ENCODE peak calls at places on chromosomes 11 and 22, in four cellular contexts. One of them, this sample, is unnamed.
A peak's percentile ranks its signal among the peaks of the same experiment; 100 is the strongest.

GRCh38 chr22:49208768-49209252 is 618.9 kb downstream of the BRD1 start:
- DNase-seq in K562: peak; percentile 16
- DNase-seq in GM23248: no peak
- DNase-seq in astrocyte: no peak
- DNase-seq in this sample: no peak

GRCh38 chr22:50267591-50268390 is 2.4 kb downstream of the MAPK11 start:
- DNase-seq in astrocyte: no peak
- DNase-seq in K562: peak; percentile 82
- DNase-seq in GM23248: peak; percentile 81
- DNase-seq in this sample: no peak

GRCh38 chr11:115760528-115760837 is 256.3 kb upstream of the CADM1 start:
- DNase-seq in astrocyte: no peak
- DNase-seq in GM23248: no peak
- DNase-seq in K562: no peak
- DNase-seq in this sample: no peak

GRCh38 chr11:61973603-61974162 is 6.2 kb upstream of the FTH1 start:
- DNase-seq in K562: peak; percentile 15
- DNase-seq in GM23248: no peak
- DNase-seq in astrocyte: no peak
- DNase-seq in this sample: no peak

GRCh38 chr11:123233280-123233977 is 38.4 kb upstream of the CLMP start:
- DNase-seq in astrocyte: no peak
- DNase-seq in K562: no peak
- DNase-seq in GM23248: peak; percentile 23
- DNase-seq in this sample: no peak

GRCh38 chr11:18650353-18650752 is 16.2 kb upstream of the SPTY2D1 start:
- DNase-seq in K562: no peak
- DNase-seq in astrocyte: no peak
- DNase-seq in GM23248: no peak
- DNase-seq in this sample: no peak

GRCh38 chr11:72038491-72038890 is 39.8 kb downstream of the IL18BP start:
- DNase-seq in K562: no peak
- DNase-seq in GM23248: peak; percentile 86
- DNase-seq in astrocyte: peak; percentile 58
- DNase-seq in this sample: peak; percentile 53

GRCh38 chr11:72418834-72419560 is 15.3 kb downstream of the CLPB start:
- DNase-seq in GM23248: no peak
- DNase-seq in K562: no peak
- DNase-seq in astrocyte: no peak
- DNase-seq in this sample: no peak

GRCh38 chr11:76653674-76654309 is 16.8 kb downstream of the LRRC32 start:
- DNase-seq in astrocyte: peak; percentile 66
- DNase-seq in K562: no peak
- DNase-seq in GM23248: peak; percentile 52
- DNase-seq in this sample: peak; percentile 52

GRCh38 chr11:43904737-43905515 is 24.3 kb downstream of the ALKBH3 start:
- DNase-seq in astrocyte: peak; percentile 63
- DNase-seq in GM23248: peak; percentile 70
- DNase-seq in K562: no peak
- DNase-seq in this sample: no peak

GRCh38 chr11:47446833-47447232 is 2.1 kb downstream of the RAPSN start:
- DNase-seq in K562: no peak
- DNase-seq in GM23248: no peak
- DNase-seq in astrocyte: no peak
- DNase-seq in this sample: no peak

GRCh38 chr22:31278643-31279326 is 13.5 kb downstream of the PIK3IP1 start:
- DNase-seq in GM23248: no peak
- DNase-seq in astrocyte: no peak
- DNase-seq in K562: no peak
- DNase-seq in this sample: no peak
- H3K36me3 ChIP-seq in GM23248: peaks cover 5% of the 10 kb centered on the region
- H3K36me3 ChIP-seq in astrocyte: peaks cover 25% of the 10 kb centered on the region
- H3K36me3 ChIP-seq in K562: peaks cover 14% of the 10 kb centered on the region
- H3K36me3 ChIP-seq in this sample: peaks cover 96% of the 10 kb centered on the region

GRCh38 chr11:67364783-67365525 is 8.4 kb downstream of the CLCF1 start:
- DNase-seq in K562: no peak
- DNase-seq in astrocyte: no peak
- DNase-seq in GM23248: no peak
- DNase-seq in this sample: no peak
- H3K27ac ChIP-seq in K562: no peak overlapping the region
- H3K27ac ChIP-seq in astrocyte: no peak overlapping the region
- H3K27ac ChIP-seq in GM23248: no peak overlapping the region
- H3K27ac ChIP-seq in this sample: no peak overlapping the region

GRCh38 chr11:118488480-118489109 is 38.7 kb upstream of the TTC36 start:
- DNase-seq in K562: peak; percentile 66
- DNase-seq in astrocyte: peak; percentile 55
- DNase-seq in GM23248: peak; percentile 84
- DNase-seq in this sample: peak; percentile 47

GRCh38 chr11:118485273-118485672 is 42.0 kb upstream of the TTC36 start:
- DNase-seq in astrocyte: no peak
- DNase-seq in GM23248: peak; percentile 20
- DNase-seq in K562: no peak
- DNase-seq in this sample: no peak

GRCh38 chr11:118491041-118491440 is 36.2 kb upstream of the TTC36 start:
- DNase-seq in GM23248: peak; percentile 2
- DNase-seq in astrocyte: no peak
- DNase-seq in K562: no peak
- DNase-seq in this sample: no peak
- H3K36me3 ChIP-seq in GM23248: peaks cover 77% of the 10 kb centered on the region
- H3K36me3 ChIP-seq in astrocyte: peaks cover 60% of the 10 kb centered on the region
- H3K36me3 ChIP-seq in K562: peaks cover 87% of the 10 kb centered on the region
- H3K36me3 ChIP-seq in this sample: no peaks in the 10 kb centered on the region

DNA sequence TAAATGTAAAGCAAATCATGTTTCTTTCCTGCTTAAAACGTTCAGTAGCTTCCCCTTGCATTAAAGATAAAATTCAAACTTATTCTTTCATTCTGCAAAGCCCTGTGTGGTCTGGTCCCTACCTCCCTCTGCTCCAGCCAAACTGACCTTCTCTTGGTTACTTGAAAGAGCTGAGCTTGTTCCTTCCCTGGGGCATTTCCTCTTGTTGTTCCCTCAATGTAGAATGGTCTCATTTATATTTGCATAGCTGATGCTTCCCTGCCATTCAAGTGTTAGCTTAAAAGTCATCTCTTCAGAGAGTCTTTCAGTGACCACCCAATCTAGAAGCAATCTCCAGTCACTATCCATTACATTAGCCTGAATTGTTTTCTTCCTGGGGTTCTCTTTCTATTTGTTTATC is 1618.5 kb upstream of the TENM4 start:
- DNase-seq in astrocyte: no peak
- DNase-seq in K562: no peak
- DNase-seq in GM23248: no peak
- DNase-seq in this sample: no peak
- H3K27ac ChIP-seq in astrocyte: no peak overlapping the region
- H3K27ac ChIP-seq in K562: no peak overlapping the region
- H3K27ac ChIP-seq in GM23248: no peak overlapping the region
- H3K27ac ChIP-seq in this sample: no peak overlapping the region

GRCh38 chr22:29345932-29346331 is 30.4 kb upstream of the RASL10A start:
- DNase-seq in GM23248: no peak
- DNase-seq in astrocyte: no peak
- DNase-seq in K562: no peak
- DNase-seq in this sample: no peak

GRCh38 chr22:29344137-29344536 is 28.6 kb upstream of the RASL10A start:
- DNase-seq in astrocyte: peak; percentile 97
- DNase-seq in GM23248: peak; percentile 90
- DNase-seq in K562: no peak
- DNase-seq in this sample: peak; percentile 85

GRCh38 chr22:29343313-29343805 is 27.9 kb upstream of the RASL10A start:
- DNase-seq in astrocyte: peak; percentile 79
- DNase-seq in GM23248: peak; percentile 29
- DNase-seq in K562: peak; percentile 14
- DNase-seq in this sample: peak; percentile 83

GRCh38 chr22:29348956-29349355 is 33.5 kb upstream of the RASL10A start:
- DNase-seq in GM23248: no peak
- DNase-seq in astrocyte: no peak
- DNase-seq in K562: no peak
- DNase-seq in this sample: no peak

DNA sequence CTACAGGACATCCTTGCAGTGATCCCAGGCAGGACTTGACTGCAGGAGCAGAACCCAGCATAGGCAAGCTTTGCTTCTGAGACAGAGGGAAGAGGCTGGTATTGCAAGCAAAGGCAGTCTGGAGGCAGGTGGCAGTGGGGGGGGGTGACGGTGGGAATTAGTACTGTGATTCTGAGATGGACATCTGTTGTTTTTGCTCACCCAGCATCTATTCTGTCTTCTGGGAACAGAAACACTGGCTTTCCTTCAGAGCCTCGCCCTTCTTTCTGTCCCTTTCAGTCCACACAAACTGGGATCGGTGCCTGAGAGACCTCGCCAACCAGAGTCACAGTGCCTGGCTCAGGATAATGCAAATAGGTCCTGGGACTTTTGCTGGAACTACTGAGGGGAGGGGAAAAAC is 31.2 kb upstream of the RASL10A start:
- DNase-seq in astrocyte: no peak
- DNase-seq in GM23248: no peak
- DNase-seq in K562: no peak
- DNase-seq in this sample: no peak
- H3K36me3 ChIP-seq in astrocyte: peaks cover 28% of the 10 kb centered on the region
- H3K36me3 ChIP-seq in GM23248: peaks cover 13% of the 10 kb centered on the region
- H3K36me3 ChIP-seq in K562: peaks cover 85% of the 10 kb centered on the region
- H3K36me3 ChIP-seq in this sample: no peaks in the 10 kb centered on the region

DNA sequence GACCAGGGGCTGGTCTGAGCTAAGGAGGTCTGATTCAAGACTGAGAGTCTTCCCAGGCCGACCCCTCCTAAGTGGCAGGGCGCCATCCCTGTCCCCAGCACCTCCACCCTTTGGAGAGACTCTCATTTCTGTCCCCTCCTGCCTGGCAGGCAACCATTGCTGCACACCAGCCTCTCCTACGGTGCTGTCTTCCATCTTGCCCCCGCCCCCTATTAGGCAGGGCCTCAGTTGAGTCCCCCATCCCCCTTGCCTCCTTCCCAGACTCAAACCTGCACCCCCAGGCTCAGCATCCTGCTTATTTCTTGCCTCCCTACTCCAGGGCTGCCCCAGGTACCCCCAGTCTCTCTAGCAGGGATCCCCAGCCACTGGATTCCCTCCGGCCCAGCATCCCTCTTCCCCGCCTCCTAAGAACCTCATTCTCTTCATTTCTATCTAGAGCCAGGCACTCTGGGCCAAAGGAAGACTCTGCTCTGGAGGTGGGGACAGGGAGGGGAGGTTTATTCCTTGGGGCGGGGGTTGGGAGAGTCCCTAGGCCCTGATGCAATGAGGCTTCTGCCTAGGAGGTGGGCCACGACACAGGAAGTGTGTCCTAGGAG is 1.7 kb upstream of the RCOR2 start:
- DNase-seq in astrocyte: no peak
- DNase-seq in GM23248: peak; percentile 45
- DNase-seq in K562: peak; percentile 42
- DNase-seq in this sample: no peak
- H3K27ac ChIP-seq in astrocyte: no peak overlapping the region
- H3K27ac ChIP-seq in GM23248: peak overlapping the region; percentile 33
- H3K27ac ChIP-seq in K562: peak overlapping the region; percentile 76
- H3K27ac ChIP-seq in this sample: peak overlapping the region; percentile 18

GRCh38 chr11:13726456-13726855 is 58.0 kb downstream of the FAR1 start:
- DNase-seq in astrocyte: no peak
- DNase-seq in K562: no peak
- DNase-seq in GM23248: no peak
- DNase-seq in this sample: no peak
- H3K36me3 ChIP-seq in astrocyte: peaks cover 38% of the 10 kb centered on the region
- H3K36me3 ChIP-seq in K562: peaks cover 62% of the 10 kb centered on the region
- H3K36me3 ChIP-seq in GM23248: peaks cover 56% of the 10 kb centered on the region
- H3K36me3 ChIP-seq in this sample: peaks cover 61% of the 10 kb centered on the region

DNA sequence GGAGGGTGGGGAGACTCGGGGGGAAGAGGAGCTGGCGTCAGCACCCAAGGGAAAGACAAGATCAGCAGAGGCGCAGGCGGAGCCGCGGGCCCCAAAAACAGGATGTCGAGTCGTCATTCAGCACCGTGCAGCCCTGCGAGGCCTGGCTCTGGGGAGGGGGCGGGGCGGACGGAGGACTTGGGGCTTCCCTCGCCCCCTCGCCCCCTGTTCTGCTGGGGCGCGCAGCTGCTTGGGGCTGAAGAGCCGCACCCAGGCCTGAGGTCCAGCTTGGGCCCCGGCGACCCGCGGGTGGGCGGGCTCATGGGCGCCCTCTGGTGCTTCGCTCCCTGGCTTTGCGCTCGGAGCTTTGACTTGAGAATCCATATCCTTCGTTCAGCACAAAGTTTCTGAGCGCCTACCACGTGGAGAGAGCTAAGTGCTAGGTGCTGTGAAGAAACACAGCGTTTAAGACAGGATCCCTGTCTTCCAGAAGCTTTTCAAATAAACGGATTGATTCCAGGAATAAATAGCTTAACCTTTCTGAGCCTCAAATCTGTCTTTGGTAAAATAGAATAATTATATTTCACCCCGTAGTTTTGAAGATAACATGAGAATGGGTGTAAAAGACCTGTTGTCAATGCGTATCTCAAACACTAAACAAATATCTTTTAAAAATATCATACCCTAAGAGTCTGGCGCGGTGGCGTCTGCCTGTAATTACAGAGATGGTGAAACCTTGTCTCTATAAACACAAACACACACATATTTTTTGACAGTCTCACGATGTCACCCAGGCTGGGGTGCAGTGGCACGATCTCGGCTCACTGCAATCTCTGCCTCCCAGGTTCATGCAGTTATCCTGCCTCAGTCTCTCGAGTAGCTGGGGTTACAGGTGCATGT is 906 bp upstream of the RHOG start:
- DNase-seq in K562: peak; percentile 81
- DNase-seq in GM23248: peak; percentile 93
- DNase-seq in astrocyte: peak; percentile 64
- DNase-seq in this sample: peak; percentile 97
- H3K27ac ChIP-seq in K562: peak overlapping the region; percentile 86
- H3K27ac ChIP-seq in GM23248: peak overlapping the region; percentile 85
- H3K27ac ChIP-seq in astrocyte: peak overlapping the region; percentile 69
- H3K27ac ChIP-seq in this sample: peak overlapping the region; percentile 99

DNA sequence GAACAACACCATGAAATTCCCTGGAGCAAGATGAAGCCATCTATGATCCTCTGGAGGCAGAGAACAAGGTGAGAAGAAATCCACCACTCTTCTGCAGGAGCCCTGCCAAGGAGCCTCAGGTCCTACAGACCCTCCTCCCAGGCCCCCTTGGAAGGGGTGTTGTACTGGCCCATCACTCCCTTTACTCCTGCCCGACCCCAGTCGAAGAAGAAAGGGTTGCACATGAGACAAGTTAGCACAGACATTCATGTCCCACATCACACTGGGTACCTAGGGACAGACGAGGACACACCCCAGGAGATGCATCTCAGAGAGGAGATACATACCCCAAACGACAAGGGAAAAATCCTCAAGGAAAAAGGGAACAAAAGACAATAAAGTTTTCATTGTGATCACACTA is 82.8 kb upstream of the NARS2 start:
- DNase-seq in GM23248: no peak
- DNase-seq in K562: no peak
- DNase-seq in astrocyte: no peak
- DNase-seq in this sample: no peak
- H3K36me3 ChIP-seq in GM23248: no peaks in the 10 kb centered on the region
- H3K36me3 ChIP-seq in K562: no peaks in the 10 kb centered on the region
- H3K36me3 ChIP-seq in astrocyte: no peaks in the 10 kb centered on the region
- H3K36me3 ChIP-seq in this sample: no peaks in the 10 kb centered on the region

DNA sequence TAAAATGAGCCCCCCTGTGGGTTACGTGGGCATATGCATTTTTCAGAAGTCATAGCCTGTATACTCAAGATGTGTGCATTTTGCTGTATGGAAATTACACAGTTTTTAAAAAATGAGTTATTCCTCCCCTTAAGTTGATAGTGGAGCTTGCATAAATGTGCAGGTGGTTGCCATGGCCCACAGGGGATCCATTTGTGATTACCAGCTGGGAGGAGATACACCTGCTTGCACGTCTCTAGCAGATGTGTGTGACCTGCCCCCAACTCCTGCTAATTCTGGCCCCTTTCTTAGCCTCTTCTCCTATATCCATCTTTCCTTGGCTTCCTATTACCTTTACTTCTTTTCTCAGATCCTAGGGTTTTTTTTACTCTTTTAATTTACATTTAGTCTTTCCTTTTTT is 102.4 kb downstream of the COMMD9 start:
- DNase-seq in GM23248: no peak
- DNase-seq in astrocyte: no peak
- DNase-seq in K562: no peak
- DNase-seq in this sample: no peak
- H3K27ac ChIP-seq in GM23248: no peak overlapping the region
- H3K27ac ChIP-seq in astrocyte: no peak overlapping the region
- H3K27ac ChIP-seq in K562: no peak overlapping the region
- H3K27ac ChIP-seq in this sample: no peak overlapping the region